ENCODE peak calls at places on chromosomes 6 and 20, in six cellular contexts. Y is GM23248, X is K562, E is fibroblast of lung, V is mammary epithelial cell, U is MM.1S. W is an unnamed sample.

GRCh38 chr6:10393544-10394225 is 21.2 kb downstream of the TFAP2A start:
- DNase-seq in E (no peak), V (no peak), Y (no peak), U (no peak), X (no peak), W (no peak)

GRCh38 chr6:98572579-98572978 is 261.8 kb upstream of the POU3F2 start:
- DNase-seq in E (no peak), U (no peak), Y (no peak), X (no peak), V (no peak), W (no peak)

GRCh38 chr20:63002511-63002910 is 4.3 kb downstream of the BHLHE23 start:
- DNase-seq in Y (no peak), U (no peak), X (no peak), V (no peak), E (no peak), W (no peak)

GRCh38 chr20:1897486-1897885 is 2.3 kb downstream of the SIRPA start:
- DNase-seq in V (no peak), U (no peak), X (no peak), E (no peak), Y (peak), W (no peak)

GRCh38 chr6:37987559-37987958 is 168.0 kb downstream of the ZFAND3 start:
- DNase-seq in Y (no peak), E (no peak), X (no peak), V (no peak), U (no peak), W (no peak)

GRCh38 chr6:27288136-27289044 is 23.7 kb downstream of the POM121L2 start:
- DNase-seq in U (no peak), V (no peak), X (peak), Y (no peak), E (no peak), W (no peak)

GRCh38 chr20:46434597-46434996 is 28.2 kb upstream of the ELMO2 start:
- DNase-seq in V (no peak), Y (no peak), E (no peak), U (no peak), X (no peak), W (no peak)

GRCh38 chr6:4902363-4902762 is 101.5 kb downstream of the RPP40 start:
- DNase-seq in Y (no peak), E (no peak), U (no peak), V (no peak), X (no peak), W (no peak)

GRCh38 chr6:3252861-3253596 is 5.7 kb upstream of the PSMG4 start:
- DNase-seq in V (no peak), X (no peak), Y (peak), U (no peak), E (no peak), W (no peak)

GRCh38 chr6:126880926-126881325 is 237.5 kb upstream of the RSPO3 start:
- DNase-seq in E (no peak), V (no peak), U (no peak), X (no peak), Y (no peak), W (no peak)

GRCh38 chr20:47456952-47457724 is 44.5 kb upstream of the NCOA3 start:
- DNase-seq in V (peak), U (no peak), Y (peak), X (no peak), E (peak), W (peak)

GRCh38 chr6:71134929-71135642 is 153.5 kb upstream of the OGFRL1 start:
- DNase-seq in Y (no peak), V (no peak), E (no peak), U (no peak), X (no peak), W (no peak)

GRCh38 chr6:136726837-136727557 is 65.3 kb downstream of the MAP3K5 start:
- DNase-seq in E (no peak), U (no peak), V (no peak), X (no peak), Y (no peak), W (no peak)

GRCh38 chr6:119084784-119085183 is 6.3 kb upstream of the FAM184A start:
- DNase-seq in X (no peak), V (no peak), Y (no peak), U (no peak), E (no peak), W (no peak)

GRCh38 chr6:56374841-56375369 is 127.5 kb upstream of the COL21A1 start:
- DNase-seq in V (peak), U (no peak), E (peak), Y (peak), X (no peak), W (no peak)

GRCh38 chr6:33126101-33126714 is 50.4 kb downstream of the HLA-DPB1 start:
- DNase-seq in U (peak), V (peak), E (no peak), Y (peak), X (peak), W (no peak)

GRCh38 chr6:54060286-54060685 is 51.0 kb upstream of the MLIP start:
- DNase-seq in Y (peak), X (no peak), E (peak), U (no peak), V (no peak), W (no peak)

GRCh38 chr6:122482750-122483080 is 11.1 kb upstream of the SERINC1 start:
- DNase-seq in Y (no peak), V (no peak), E (no peak), U (no peak), X (peak), W (no peak)

GRCh38 chr20:25257756-25258462 is 10.0 kb downstream of the PYGB start:
- DNase-seq in E (no peak), V (no peak), U (no peak), X (peak), Y (no peak), W (no peak)

GRCh38 chr6:40999498-41000070 is 39.4 kb downstream of the UNC5CL start:
- DNase-seq in X (peak), Y (peak), U (no peak), E (peak), V (no peak), W (no peak)

GRCh38 chr6:15962449-15962764 is 166.5 kb upstream of the MYLIP start:
- DNase-seq in U (no peak), V (peak), X (no peak), E (peak), Y (peak), W (no peak)

GRCh38 chr20:63065911-63066310 is 59.1 kb upstream of the BHLHE23 start:
- DNase-seq in U (no peak), E (no peak), Y (no peak), V (no peak), X (no peak), W (no peak)

GRCh38 chr20:24917797-24918578 is 31.1 kb upstream of the CST7 start:
- DNase-seq in U (peak), V (peak), E (peak), X (peak), Y (peak), W (no peak)

GRCh38 chr6:135909737-135910387 is 58.4 kb downstream of the PDE7B start:
- DNase-seq in U (peak), X (peak), V (peak), E (peak), Y (peak), W (peak)

GRCh38 chr6:156016186-156016976 is 560.7 kb upstream of the NOX3 start:
- DNase-seq in V (no peak), U (no peak), E (no peak), X (no peak), Y (no peak), W (no peak)

GRCh38 chr6:69818223-69818930 is 21.6 kb upstream of the LMBRD1 start:
- DNase-seq in E (no peak), U (no peak), X (no peak), Y (no peak), V (no peak), W (no peak)

GRCh38 chr6:8736046-8736877 is 300.9 kb upstream of the SLC35B3 start:
- DNase-seq in V (no peak), U (no peak), X (no peak), Y (no peak), E (no peak), W (no peak)

GRCh38 chr6:8731874-8732273 is 296.5 kb upstream of the SLC35B3 start:
- DNase-seq in X (no peak), U (peak), Y (no peak), V (no peak), E (no peak), W (no peak)
- H3K9ac ChIP-seq in X (no peak), U (peak), Y (no peak), V (no peak), E (no peak), W (no peak)

GRCh38 chr6:160767019-160767646 is 65.1 kb downstream of the PLG start:
- DNase-seq in Y (peak), U (peak), V (peak), E (peak), X (peak), W (peak)
- TF ChIP-seq EZH2 in Y (peak), U (no peak), V (no peak), E (no peak), X (no peak), W (no peak)

DNA sequence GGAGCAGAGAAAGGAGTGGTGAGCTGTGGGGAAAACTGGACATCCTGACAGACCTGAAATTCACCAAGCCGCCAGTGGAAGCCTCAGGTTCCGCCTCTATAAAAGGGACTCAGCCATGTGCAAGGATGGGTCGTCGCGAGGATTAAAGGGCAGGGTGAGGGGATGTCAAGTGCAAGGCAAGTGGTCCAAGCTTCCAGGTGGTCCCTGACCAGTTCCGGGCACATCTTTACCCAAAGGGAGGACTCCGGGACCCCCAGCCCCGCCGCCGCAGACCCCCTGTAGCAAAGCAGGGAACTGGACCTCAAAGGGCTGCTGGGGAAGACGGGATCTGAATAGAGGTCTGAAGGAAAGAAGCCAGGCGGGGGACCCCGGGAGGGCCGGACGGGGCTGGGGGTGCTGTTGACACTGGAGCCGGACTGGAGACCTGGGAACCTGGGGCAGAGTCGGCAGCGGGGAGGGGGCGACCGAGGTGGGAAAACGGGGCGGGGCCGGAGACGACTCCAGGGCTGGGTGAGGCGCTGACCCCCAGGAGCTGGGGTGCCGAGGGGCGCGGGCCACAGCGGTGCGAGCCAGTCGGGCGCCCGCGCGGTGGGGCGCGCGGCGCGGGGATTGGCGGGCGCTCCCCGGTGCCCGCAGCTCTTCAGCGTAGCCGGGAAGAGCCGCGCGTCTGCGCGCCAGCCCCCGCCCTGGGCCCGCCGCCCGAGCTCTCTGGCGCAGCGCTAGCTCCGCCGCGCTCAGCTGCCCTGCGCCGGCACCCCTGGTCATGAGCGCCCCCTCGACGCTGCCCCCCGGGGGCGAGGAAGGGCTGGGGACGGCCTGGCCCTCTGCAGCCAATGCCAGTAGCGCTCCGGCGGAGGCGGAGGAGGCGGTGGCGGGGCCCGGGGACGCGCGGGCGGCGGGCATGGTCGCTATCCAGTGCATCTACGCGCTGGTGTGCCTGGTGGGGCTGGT is at the start of gene SSTR4:
- DNase-seq in X (no peak), V (no peak), Y (no peak), E (no peak), U (no peak), W (no peak)
- H3K9ac ChIP-seq in X (no peak), V (no peak), Y (no peak), E (no peak), U (no peak), W (no peak)

DNA sequence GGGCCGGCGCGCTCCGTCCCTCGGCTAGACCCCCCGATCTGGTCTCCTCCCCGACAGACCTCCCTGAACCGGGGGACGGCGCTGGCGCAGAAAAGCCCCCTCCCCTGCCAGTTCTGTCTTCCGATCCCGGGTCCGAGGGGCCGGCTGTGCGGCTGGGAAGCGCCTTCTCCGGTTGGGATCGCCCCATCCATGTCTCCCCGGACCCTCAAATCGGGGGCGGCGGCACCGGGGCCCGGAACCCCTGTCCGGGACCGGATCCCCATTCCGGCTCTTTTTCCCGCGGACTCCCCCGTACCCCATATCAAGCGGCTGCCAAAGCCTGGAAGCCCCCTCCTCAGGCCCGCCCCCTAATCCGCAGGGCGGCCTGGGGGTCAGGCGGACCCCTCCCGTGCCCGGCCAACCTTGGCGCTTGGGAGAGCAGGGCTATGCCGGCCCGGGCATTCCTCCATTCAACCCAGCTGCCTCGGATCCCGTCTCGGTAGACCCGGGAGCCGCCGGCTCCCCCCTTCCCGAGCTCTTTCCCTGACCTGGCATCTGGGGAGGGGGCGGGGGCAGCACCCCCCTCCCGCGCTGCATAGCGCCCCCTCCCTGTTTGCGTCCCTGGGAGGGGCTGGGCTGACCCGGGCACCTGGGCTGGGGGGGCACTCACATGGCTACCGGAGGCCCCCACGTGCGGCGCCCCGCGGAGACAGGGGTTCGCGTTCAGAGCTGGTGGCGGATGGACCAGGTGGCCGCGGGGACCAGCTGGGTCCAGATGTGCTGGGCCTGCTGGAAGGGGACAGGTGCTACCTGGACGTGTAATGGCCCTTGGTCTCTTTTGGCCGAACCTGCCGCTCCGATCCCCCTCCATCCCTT is 645 bp downstream of the DLGAP4 start:
- DNase-seq in V (no peak), U (no peak), Y (no peak), E (no peak), X (no peak), W (no peak)
- TF ChIP-seq EZH2 in V (no peak), U (peak), Y (peak), E (peak), X (no peak), W (peak)

GRCh38 chr20:14336667-14337066 is 745 bp downstream of the FLRT3 start:
- DNase-seq in U (peak), X (no peak), V (peak), E (peak), Y (peak), W (no peak)
- H3K9ac ChIP-seq in U (no peak), X (no peak), V (peak), E (peak), Y (peak), W (peak)

GRCh38 chr6:42959917-42960242 is 674 bp upstream of the GNMT start:
- DNase-seq in Y (no peak), X (no peak), U (no peak), E (no peak), V (no peak), W (no peak)

GRCh38 chr6:42961020-42961470 is 491 bp downstream of the GNMT start:
- DNase-seq in E (no peak), Y (no peak), V (no peak), X (no peak), U (no peak), W (no peak)

GRCh38 chr6:42962502-42963178 is 2.1 kb downstream of the GNMT start:
- DNase-seq in E (no peak), X (no peak), U (no peak), V (no peak), Y (no peak), W (no peak)

GRCh38 chr6:42962096-42962495 is 1.5 kb downstream of the GNMT start:
- DNase-seq in U (no peak), Y (no peak), V (no peak), X (no peak), E (no peak), W (no peak)

GRCh38 chr6:42960243-42961019 is at the start of gene GNMT:
- DNase-seq in E (peak), X (no peak), U (peak), V (peak), Y (peak), W (no peak)
- TF ChIP-seq EZH2 in E (no peak), X (no peak), U (no peak), V (no peak), Y (no peak), W (no peak)

GRCh38 chr6:26017567-26017966 is 55.0 kb downstream of the TRIM38 start:
- DNase-seq in X (no peak), E (peak), V (peak), U (peak), Y (peak), W (no peak)
- H3K9ac ChIP-seq in X (no peak), E (peak), V (peak), U (no peak), Y (peak), W (peak)

GRCh38 chr20:16729565-16730460 is at the start of gene SNRPB2:
- DNase-seq in Y (peak), E (peak), V (peak), U (peak), X (peak), W (peak)
- TF ChIP-seq EZH2 in Y (no peak), E (peak), V (no peak), U (no peak), X (no peak), W (no peak)

DNA sequence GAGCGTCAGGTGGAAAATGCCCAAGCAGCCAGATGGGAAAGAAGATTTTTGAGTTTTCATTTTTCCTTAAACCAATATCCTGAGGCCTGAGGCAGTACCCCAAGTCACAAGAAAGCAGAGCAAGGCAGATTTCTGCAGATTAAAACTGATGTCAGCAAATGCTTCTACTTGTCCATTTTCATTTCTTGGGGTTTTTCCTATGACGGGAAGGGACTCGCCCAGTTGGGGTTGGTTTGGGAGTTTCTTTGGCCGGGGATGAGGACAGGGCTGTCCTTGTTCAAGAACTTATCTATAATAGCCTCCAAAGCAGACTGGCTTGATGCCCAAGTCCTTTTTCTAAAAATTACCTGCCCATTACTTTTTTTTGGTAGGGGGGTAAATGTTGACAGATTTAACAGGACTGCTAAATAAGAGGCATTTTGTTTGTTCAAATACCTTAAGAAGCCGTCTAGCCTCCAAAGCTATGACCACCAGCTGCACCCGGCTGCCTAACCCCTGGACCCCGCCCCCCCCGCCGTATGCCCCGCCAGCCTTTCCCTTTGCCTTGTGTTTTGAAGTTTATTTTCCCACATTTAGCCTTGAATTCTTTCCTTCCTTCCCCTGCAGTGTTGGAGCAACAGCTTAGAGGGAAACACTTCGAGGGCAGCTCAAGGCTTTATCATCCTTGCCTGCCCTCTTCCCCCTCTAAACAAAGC is 2.5 kb downstream of the KCNK5 start:
- DNase-seq in X (no peak), E (no peak), U (no peak), Y (no peak), V (peak), W (no peak)
- H3K9ac ChIP-seq in X (peak), E (no peak), U (no peak), Y (no peak), V (no peak), W (no peak)

W was measured in keratinocyte.